ENCODE peak calls at places on chromosomes 16 and 17, in four cellular contexts. One of them, this sample, is unnamed.

GRCh38 chr16:21971856-21972255 is 18.7 kb downstream of the UQCRC2 start:
- DNase-seq in prostate gland: no peak
- DNase-seq in mucosa of descending colon: no peak
- DNase-seq in CD8-positive, alpha-beta T cell: no peak
- DNase-seq in this sample: no peak

GRCh38 chr16:10749680-10750035 is 6.0 kb downstream of the NUBP1 start:
- DNase-seq in prostate gland: no peak
- DNase-seq in mucosa of descending colon: no peak
- DNase-seq in CD8-positive, alpha-beta T cell: no peak
- DNase-seq in this sample: peak

GRCh38 chr17:49618112-49618611 is 42.5 kb downstream of the NXPH3 start:
- DNase-seq in prostate gland: no peak
- DNase-seq in CD8-positive, alpha-beta T cell: no peak
- DNase-seq in mucosa of descending colon: no peak
- DNase-seq in this sample: no peak

GRCh38 chr17:4101127-4101798 is 41.6 kb downstream of the ZZEF1 start:
- DNase-seq in prostate gland: no peak
- DNase-seq in CD8-positive, alpha-beta T cell: no peak
- DNase-seq in mucosa of descending colon: no peak
- DNase-seq in this sample: peak

GRCh38 chr17:71780596-71780995 is 340.2 kb upstream of the SOX9 start:
- DNase-seq in prostate gland: no peak
- DNase-seq in CD8-positive, alpha-beta T cell: no peak
- DNase-seq in mucosa of descending colon: no peak
- DNase-seq in this sample: no peak

GRCh38 chr17:71936977-71937376 is 183.8 kb upstream of the SOX9 start:
- DNase-seq in prostate gland: no peak
- DNase-seq in mucosa of descending colon: no peak
- DNase-seq in CD8-positive, alpha-beta T cell: no peak
- DNase-seq in this sample: no peak

GRCh38 chr17:4233668-4234258 is 30.0 kb downstream of the ANKFY1 start:
- DNase-seq in prostate gland: peak
- DNase-seq in CD8-positive, alpha-beta T cell: no peak
- DNase-seq in mucosa of descending colon: no peak
- DNase-seq in this sample: no peak

GRCh38 chr16:25126820-25127232 is 15.3 kb downstream of the LCMT1 start:
- DNase-seq in CD8-positive, alpha-beta T cell: no peak
- DNase-seq in mucosa of descending colon: peak
- DNase-seq in prostate gland: no peak
- DNase-seq in this sample: peak

GRCh38 chr17:50841949-50842354 is 6.6 kb downstream of the WFIKKN2 start:
- DNase-seq in mucosa of descending colon: no peak
- DNase-seq in prostate gland: peak
- DNase-seq in CD8-positive, alpha-beta T cell: peak
- DNase-seq in this sample: peak

GRCh38 chr17:69997332-69997731 is 77.7 kb upstream of the KCNJ16 start:
- DNase-seq in prostate gland: no peak
- DNase-seq in CD8-positive, alpha-beta T cell: no peak
- DNase-seq in mucosa of descending colon: no peak
- DNase-seq in this sample: peak

GRCh38 chr16:11309895-11310633 is 28.9 kb upstream of the PRM1 start:
- DNase-seq in prostate gland: no peak
- DNase-seq in mucosa of descending colon: peak
- DNase-seq in CD8-positive, alpha-beta T cell: no peak
- DNase-seq in this sample: no peak

GRCh38 chr17:22492331-22492730 is 800.0 kb downstream of the KCNJ18 start:
- DNase-seq in prostate gland: no peak
- DNase-seq in mucosa of descending colon: no peak
- DNase-seq in CD8-positive, alpha-beta T cell: no peak
- DNase-seq in this sample: no peak

GRCh38 chr17:22484826-22485225 is 792.5 kb downstream of the KCNJ18 start:
- DNase-seq in mucosa of descending colon: no peak
- DNase-seq in CD8-positive, alpha-beta T cell: no peak
- DNase-seq in prostate gland: no peak
- DNase-seq in this sample: no peak

GRCh38 chr17:22490399-22490798 is 798.1 kb downstream of the KCNJ18 start:
- DNase-seq in CD8-positive, alpha-beta T cell: no peak
- DNase-seq in mucosa of descending colon: no peak
- DNase-seq in prostate gland: no peak
- DNase-seq in this sample: no peak
- TF ChIP-seq CTCF in CD8-positive, alpha-beta T cell: no peak
- TF ChIP-seq CTCF in mucosa of descending colon: no peak
- TF ChIP-seq CTCF in prostate gland: no peak
- TF ChIP-seq CTCF in this sample: no peak

GRCh38 chr17:8954339-8954738 is 11.2 kb downstream of the PIK3R5 start:
- DNase-seq in prostate gland: no peak
- DNase-seq in CD8-positive, alpha-beta T cell: peak
- DNase-seq in mucosa of descending colon: peak
- DNase-seq in this sample: no peak

GRCh38 chr17:8955560-8955959 is 9.9 kb downstream of the PIK3R5 start:
- DNase-seq in mucosa of descending colon: no peak
- DNase-seq in prostate gland: no peak
- DNase-seq in CD8-positive, alpha-beta T cell: no peak
- DNase-seq in this sample: no peak

GRCh38 chr17:8955021-8955420 is 10.5 kb downstream of the PIK3R5 start:
- DNase-seq in prostate gland: no peak
- DNase-seq in CD8-positive, alpha-beta T cell: no peak
- DNase-seq in mucosa of descending colon: no peak
- DNase-seq in this sample: no peak

GRCh38 chr17:8951210-8951609 is 14.3 kb downstream of the PIK3R5 start:
- DNase-seq in prostate gland: no peak
- DNase-seq in CD8-positive, alpha-beta T cell: no peak
- DNase-seq in mucosa of descending colon: no peak
- DNase-seq in this sample: no peak

GRCh38 chr17:8953152-8953885 is 12.2 kb downstream of the PIK3R5 start:
- DNase-seq in CD8-positive, alpha-beta T cell: no peak
- DNase-seq in prostate gland: no peak
- DNase-seq in mucosa of descending colon: no peak
- DNase-seq in this sample: no peak
- H3K4me3 ChIP-seq in CD8-positive, alpha-beta T cell: no peak
- H3K4me3 ChIP-seq in prostate gland: no peak
- H3K4me3 ChIP-seq in mucosa of descending colon: no peak
- H3K4me3 ChIP-seq in this sample: no peak

DNA sequence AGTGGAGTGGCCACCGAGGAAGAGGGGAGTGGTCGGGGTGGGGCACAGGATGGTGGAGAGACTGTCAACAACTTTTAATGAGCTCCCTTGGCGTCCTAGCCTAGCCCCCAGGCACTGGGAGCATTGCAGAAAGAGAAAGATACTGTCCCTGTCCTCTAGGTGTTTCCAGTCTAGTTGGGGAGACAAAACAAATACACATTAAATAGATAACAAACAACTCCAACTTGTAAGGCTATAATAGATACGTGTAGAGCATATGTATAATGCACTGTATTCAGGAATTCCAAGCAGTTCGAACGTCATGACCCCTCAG is 435 bp upstream of the UBE2O start:
- DNase-seq in mucosa of descending colon: no peak
- DNase-seq in CD8-positive, alpha-beta T cell: no peak
- DNase-seq in prostate gland: no peak
- DNase-seq in this sample: no peak
- TF ChIP-seq CTCF in mucosa of descending colon: no peak
- TF ChIP-seq CTCF in CD8-positive, alpha-beta T cell: peak
- TF ChIP-seq CTCF in prostate gland: no peak
- TF ChIP-seq CTCF in this sample: no peak

GRCh38 chr16:87966685-87967185 is 15.5 kb downstream of the BANP start:
- DNase-seq in CD8-positive, alpha-beta T cell: no peak
- DNase-seq in mucosa of descending colon: no peak
- DNase-seq in prostate gland: peak
- DNase-seq in this sample: no peak
- H3K4me3 ChIP-seq in CD8-positive, alpha-beta T cell: no peak
- H3K4me3 ChIP-seq in mucosa of descending colon: no peak
- H3K4me3 ChIP-seq in prostate gland: no peak
- H3K4me3 ChIP-seq in this sample: no peak

DNA sequence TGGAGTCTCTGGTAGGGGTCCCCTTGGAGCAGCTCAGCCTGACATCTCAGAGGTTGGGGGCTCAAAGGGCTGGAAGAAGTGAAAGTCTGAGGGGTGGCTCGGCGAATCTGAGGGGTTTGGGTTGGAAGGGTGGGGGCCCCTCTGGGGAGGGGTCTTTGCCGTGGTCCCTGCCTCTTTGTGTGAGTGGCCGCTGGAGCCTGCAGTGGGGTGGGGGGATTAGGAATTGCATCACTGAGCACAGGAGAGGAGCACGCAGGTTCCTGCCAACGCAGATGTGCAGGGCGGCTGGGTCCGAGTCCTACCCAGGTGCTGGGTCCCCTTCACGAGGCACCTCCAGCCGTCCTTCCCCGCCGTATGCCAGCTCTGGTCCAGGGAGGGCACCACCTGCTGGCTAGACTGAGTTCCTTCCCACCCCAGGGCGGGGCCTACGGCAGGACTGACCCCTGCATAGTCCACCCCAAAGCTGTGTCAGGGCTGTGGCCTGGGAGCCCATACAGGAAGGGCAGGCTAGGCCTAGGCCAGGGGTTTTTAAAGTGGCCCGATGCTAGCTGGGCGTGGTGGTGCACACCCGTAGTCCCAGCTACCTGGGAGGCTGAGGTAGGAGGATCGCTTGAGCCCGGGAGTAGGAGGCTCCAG is 9.9 kb downstream of the FMNL1 start:
- DNase-seq in prostate gland: no peak
- DNase-seq in mucosa of descending colon: no peak
- DNase-seq in CD8-positive, alpha-beta T cell: no peak
- DNase-seq in this sample: no peak
- TF ChIP-seq CTCF in prostate gland: no peak
- TF ChIP-seq CTCF in mucosa of descending colon: no peak
- TF ChIP-seq CTCF in CD8-positive, alpha-beta T cell: no peak
- TF ChIP-seq CTCF in this sample: peak

GRCh38 chr16:2212362-2213324 is 2.0 kb upstream of the BRICD5 start:
- DNase-seq in prostate gland: peak
- DNase-seq in mucosa of descending colon: peak
- DNase-seq in CD8-positive, alpha-beta T cell: no peak
- DNase-seq in this sample: no peak

GRCh38 chr16:2213817-2214720 is 571 bp downstream of the PGP start:
- DNase-seq in CD8-positive, alpha-beta T cell: no peak
- DNase-seq in prostate gland: no peak
- DNase-seq in mucosa of descending colon: peak
- DNase-seq in this sample: no peak

GRCh38 chr16:2214721-2214970 is at the start of gene PGP:
- DNase-seq in CD8-positive, alpha-beta T cell: no peak
- DNase-seq in mucosa of descending colon: no peak
- DNase-seq in prostate gland: no peak
- DNase-seq in this sample: no peak

GRCh38 chr16:2211923-2212347 is 1.3 kb upstream of the BRICD5 start:
- DNase-seq in CD8-positive, alpha-beta T cell: no peak
- DNase-seq in prostate gland: no peak
- DNase-seq in mucosa of descending colon: no peak
- DNase-seq in this sample: no peak

GRCh38 chr16:2216330-2216729 is 1.7 kb upstream of the PGP start:
- DNase-seq in prostate gland: no peak
- DNase-seq in CD8-positive, alpha-beta T cell: no peak
- DNase-seq in mucosa of descending colon: no peak
- DNase-seq in this sample: no peak
- H3K4me3 ChIP-seq in prostate gland: no peak
- H3K4me3 ChIP-seq in CD8-positive, alpha-beta T cell: no peak
- H3K4me3 ChIP-seq in mucosa of descending colon: no peak
- H3K4me3 ChIP-seq in this sample: no peak

DNA sequence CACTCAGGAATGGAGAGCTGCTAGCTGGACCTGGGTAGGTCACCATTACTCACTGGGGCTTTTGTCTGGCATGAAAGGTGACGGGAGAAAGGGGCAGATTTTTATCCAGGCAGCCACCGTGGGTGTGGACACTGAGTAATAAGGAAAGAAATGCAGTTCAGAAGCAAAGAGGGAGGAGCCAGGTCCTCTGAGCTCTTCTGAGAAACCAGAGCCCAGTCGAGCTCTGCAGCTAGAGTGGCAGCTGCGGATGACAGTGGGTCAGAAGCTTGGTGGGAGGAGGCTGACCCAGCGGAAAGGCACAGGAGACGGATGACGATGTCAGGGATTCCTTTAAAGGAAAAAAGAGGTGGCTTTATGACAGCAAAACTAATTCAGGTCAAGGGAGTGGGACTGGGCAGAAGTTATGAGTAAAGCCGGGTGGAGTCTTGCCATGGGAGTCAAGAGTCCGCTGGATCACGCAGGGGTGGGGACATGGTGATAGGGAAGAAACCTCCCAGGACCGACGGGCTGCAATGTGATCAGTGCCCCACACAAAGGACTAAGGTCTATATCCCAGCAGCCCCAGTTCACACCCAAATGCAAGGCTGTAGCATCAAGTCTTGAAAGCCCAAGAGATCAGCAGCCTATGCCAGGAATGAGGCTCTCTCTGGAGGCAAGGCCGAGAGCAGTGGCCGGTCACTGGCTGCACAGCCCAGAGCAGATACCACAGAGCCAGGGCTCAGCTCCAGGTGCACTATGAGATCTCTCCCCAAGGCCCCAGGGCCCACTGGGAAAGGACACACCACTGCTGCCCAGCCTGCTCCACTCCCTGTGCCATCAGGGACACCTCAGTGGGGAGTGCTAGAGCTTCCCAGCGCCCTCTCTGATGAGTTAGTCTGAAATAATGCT is 6.3 kb upstream of the MNT start:
- DNase-seq in CD8-positive, alpha-beta T cell: no peak
- DNase-seq in mucosa of descending colon: peak
- DNase-seq in prostate gland: no peak
- DNase-seq in this sample: peak
- TF ChIP-seq CTCF in CD8-positive, alpha-beta T cell: no peak
- TF ChIP-seq CTCF in mucosa of descending colon: no peak
- TF ChIP-seq CTCF in prostate gland: no peak
- TF ChIP-seq CTCF in this sample: no peak

GRCh38 chr16:12901597-12902436 is at the start of gene SHISA9:
- DNase-seq in mucosa of descending colon: no peak
- DNase-seq in CD8-positive, alpha-beta T cell: no peak
- DNase-seq in prostate gland: no peak
- DNase-seq in this sample: no peak
- H3K4me3 ChIP-seq in mucosa of descending colon: no peak
- H3K4me3 ChIP-seq in CD8-positive, alpha-beta T cell: no peak
- H3K4me3 ChIP-seq in prostate gland: peak
- H3K4me3 ChIP-seq in this sample: no peak

GRCh38 chr17:35022536-35023063 is 40.9 kb downstream of the RFFL start:
- DNase-seq in CD8-positive, alpha-beta T cell: peak
- DNase-seq in prostate gland: peak
- DNase-seq in mucosa of descending colon: peak
- DNase-seq in this sample: peak
- TF ChIP-seq CTCF in CD8-positive, alpha-beta T cell: no peak
- TF ChIP-seq CTCF in prostate gland: no peak
- TF ChIP-seq CTCF in mucosa of descending colon: no peak
- TF ChIP-seq CTCF in this sample: peak

This sample was measured in cardiac fibroblast.